ENCODE peak calls at places on chromosome 7, in four cellular contexts. One of them, this sample, is unnamed.

GRCh38 chr7:12706900-12707536 is 19.6 kb downstream of the ARL4A start:
- DNase-seq in NCI-H146: peak
- DNase-seq in HTR-8/SVneo: peak
- DNase-seq in B cell: no peak
- DNase-seq in this sample: no peak

GRCh38 chr7:98163704-98164478 is 47.3 kb upstream of the BHLHA15 start:
- DNase-seq in HTR-8/SVneo: no peak
- DNase-seq in B cell: no peak
- DNase-seq in NCI-H146: no peak
- DNase-seq in this sample: no peak

GRCh38 chr7:94054130-94054529 is 50.0 kb upstream of the BET1 start:
- DNase-seq in HTR-8/SVneo: no peak
- DNase-seq in B cell: no peak
- DNase-seq in NCI-H146: no peak
- DNase-seq in this sample: no peak

GRCh38 chr7:155729847-155730246 is 82.4 kb downstream of the SHH start:
- DNase-seq in HTR-8/SVneo: no peak
- DNase-seq in B cell: no peak
- DNase-seq in NCI-H146: no peak
- DNase-seq in this sample: no peak

GRCh38 chr7:153530441-153530840 is 521.8 kb upstream of the DPP6 start:
- DNase-seq in NCI-H146: no peak
- DNase-seq in B cell: no peak
- DNase-seq in HTR-8/SVneo: no peak
- DNase-seq in this sample: no peak

GRCh38 chr7:155795951-155796350 is 16.3 kb downstream of the SHH start:
- DNase-seq in B cell: no peak
- DNase-seq in HTR-8/SVneo: no peak
- DNase-seq in NCI-H146: no peak
- DNase-seq in this sample: no peak

GRCh38 chr7:133197972-133198544 is 54.8 kb upstream of the EXOC4 start:
- DNase-seq in HTR-8/SVneo: no peak
- DNase-seq in B cell: no peak
- DNase-seq in NCI-H146: no peak
- DNase-seq in this sample: no peak

GRCh38 chr7:85191383-85191782 is 4.5 kb upstream of the SEMA3D start:
- DNase-seq in B cell: no peak
- DNase-seq in HTR-8/SVneo: peak
- DNase-seq in NCI-H146: peak
- DNase-seq in this sample: no peak

GRCh38 chr7:48154792-48155413 is 16.4 kb upstream of the ABCA13 start:
- DNase-seq in NCI-H146: no peak
- DNase-seq in B cell: no peak
- DNase-seq in HTR-8/SVneo: peak
- DNase-seq in this sample: no peak

GRCh38 chr7:6172331-6173295 is 99.8 kb downstream of the CYTH3 start:
- DNase-seq in B cell: no peak
- DNase-seq in NCI-H146: no peak
- DNase-seq in HTR-8/SVneo: no peak
- DNase-seq in this sample: no peak

GRCh38 chr7:27193335-27194001 is 6.4 kb downstream of the HOXA13 start:
- DNase-seq in B cell: no peak
- DNase-seq in NCI-H146: no peak
- DNase-seq in HTR-8/SVneo: no peak
- DNase-seq in this sample: no peak

This sample was measured in HS-27A.